ENCODE peak calls at places on chromosomes 3 and 15, in six cellular contexts. One of them, this sample, is unnamed. For H3K4me1, the result is how much of the 10 kb centered on the place peaks cover.

GRCh38 chr15:51623386-51623938 is 891 bp upstream of the DMXL2 start:
- DNase-seq in CD4-positive, CD25-positive, alpha-beta regulatory T cell: no peak
- DNase-seq in neural progenitor cell: no peak
- DNase-seq in mucosa of descending colon: no peak
- DNase-seq in lower lobe of right lung: no peak
- DNase-seq in IMR-90: no peak
- DNase-seq in this sample: no peak

GRCh38 chr3:141094851-141095545 is 43.9 kb downstream of the SPSB4 start:
- DNase-seq in lower lobe of right lung: no peak
- DNase-seq in CD4-positive, CD25-positive, alpha-beta regulatory T cell: no peak
- DNase-seq in IMR-90: peak
- DNase-seq in mucosa of descending colon: peak
- DNase-seq in neural progenitor cell: peak
- DNase-seq in this sample: peak

GRCh38 chr3:10933021-10933420 is 59.5 kb upstream of the SLC6A1 start:
- DNase-seq in lower lobe of right lung: peak
- DNase-seq in mucosa of descending colon: no peak
- DNase-seq in IMR-90: no peak
- DNase-seq in neural progenitor cell: no peak
- DNase-seq in CD4-positive, CD25-positive, alpha-beta regulatory T cell: no peak
- DNase-seq in this sample: no peak

GRCh38 chr3:27360113-27361078 is 8.8 kb downstream of the NEK10 start:
- DNase-seq in IMR-90: peak
- DNase-seq in mucosa of descending colon: no peak
- DNase-seq in neural progenitor cell: no peak
- DNase-seq in CD4-positive, CD25-positive, alpha-beta regulatory T cell: no peak
- DNase-seq in lower lobe of right lung: no peak
- DNase-seq in this sample: no peak

GRCh38 chr15:90232941-90233700 is 620 bp downstream of the CIB1 start:
- DNase-seq in IMR-90: peak
- DNase-seq in lower lobe of right lung: peak
- DNase-seq in mucosa of descending colon: peak
- DNase-seq in neural progenitor cell: peak
- DNase-seq in CD4-positive, CD25-positive, alpha-beta regulatory T cell: peak
- DNase-seq in this sample: peak

GRCh38 chr3:130773371-130773770 is 26.7 kb upstream of the PIK3R4 start:
- DNase-seq in neural progenitor cell: no peak
- DNase-seq in IMR-90: no peak
- DNase-seq in lower lobe of right lung: no peak
- DNase-seq in CD4-positive, CD25-positive, alpha-beta regulatory T cell: no peak
- DNase-seq in mucosa of descending colon: no peak
- DNase-seq in this sample: no peak

GRCh38 chr15:54082836-54083492 is 104.7 kb downstream of the UNC13C start:
- DNase-seq in CD4-positive, CD25-positive, alpha-beta regulatory T cell: no peak
- DNase-seq in neural progenitor cell: peak
- DNase-seq in lower lobe of right lung: no peak
- DNase-seq in IMR-90: peak
- DNase-seq in mucosa of descending colon: no peak
- DNase-seq in this sample: peak

GRCh38 chr3:99356681-99357080 is 281.7 kb upstream of the COL8A1 start:
- DNase-seq in mucosa of descending colon: no peak
- DNase-seq in IMR-90: no peak
- DNase-seq in lower lobe of right lung: no peak
- DNase-seq in neural progenitor cell: no peak
- DNase-seq in CD4-positive, CD25-positive, alpha-beta regulatory T cell: no peak
- DNase-seq in this sample: no peak

GRCh38 chr3:193812791-193813505 is 219.9 kb downstream of the OPA1 start:
- DNase-seq in mucosa of descending colon: no peak
- DNase-seq in lower lobe of right lung: no peak
- DNase-seq in IMR-90: no peak
- DNase-seq in CD4-positive, CD25-positive, alpha-beta regulatory T cell: no peak
- DNase-seq in neural progenitor cell: no peak
- DNase-seq in this sample: no peak

GRCh38 chr15:92619380-92620101 is 36.0 kb downstream of the FAM174B start:
- DNase-seq in CD4-positive, CD25-positive, alpha-beta regulatory T cell: no peak
- DNase-seq in neural progenitor cell: no peak
- DNase-seq in IMR-90: peak
- DNase-seq in lower lobe of right lung: no peak
- DNase-seq in mucosa of descending colon: no peak
- DNase-seq in this sample: peak

GRCh38 chr3:30686176-30686575 is 79.8 kb downstream of the TGFBR2 start:
- DNase-seq in IMR-90: no peak
- DNase-seq in lower lobe of right lung: no peak
- DNase-seq in mucosa of descending colon: no peak
- DNase-seq in neural progenitor cell: no peak
- DNase-seq in CD4-positive, CD25-positive, alpha-beta regulatory T cell: no peak
- DNase-seq in this sample: no peak

GRCh38 chr3:30686799-30687198 is 80.4 kb downstream of the TGFBR2 start:
- DNase-seq in CD4-positive, CD25-positive, alpha-beta regulatory T cell: no peak
- DNase-seq in IMR-90: no peak
- DNase-seq in mucosa of descending colon: no peak
- DNase-seq in neural progenitor cell: no peak
- DNase-seq in lower lobe of right lung: no peak
- DNase-seq in this sample: no peak

GRCh38 chr3:30688776-30689175 is 82.4 kb downstream of the TGFBR2 start:
- DNase-seq in mucosa of descending colon: peak
- DNase-seq in lower lobe of right lung: no peak
- DNase-seq in neural progenitor cell: no peak
- DNase-seq in IMR-90: peak
- DNase-seq in CD4-positive, CD25-positive, alpha-beta regulatory T cell: no peak
- DNase-seq in this sample: no peak

GRCh38 chr3:30689202-30689641 is 82.8 kb downstream of the TGFBR2 start:
- DNase-seq in mucosa of descending colon: peak
- DNase-seq in neural progenitor cell: no peak
- DNase-seq in IMR-90: peak
- DNase-seq in CD4-positive, CD25-positive, alpha-beta regulatory T cell: no peak
- DNase-seq in lower lobe of right lung: no peak
- DNase-seq in this sample: peak

GRCh38 chr3:30687930-30688570 is 81.6 kb downstream of the TGFBR2 start:
- DNase-seq in IMR-90: no peak
- DNase-seq in CD4-positive, CD25-positive, alpha-beta regulatory T cell: no peak
- DNase-seq in lower lobe of right lung: no peak
- DNase-seq in mucosa of descending colon: no peak
- DNase-seq in neural progenitor cell: no peak
- DNase-seq in this sample: no peak
- H3K4me1 ChIP-seq in IMR-90: under half
- H3K4me1 ChIP-seq in CD4-positive, CD25-positive, alpha-beta regulatory T cell: under half
- H3K4me1 ChIP-seq in lower lobe of right lung: half or more
- H3K4me1 ChIP-seq in mucosa of descending colon: under half
- H3K4me1 ChIP-seq in neural progenitor cell: under half
- H3K4me1 ChIP-seq in this sample: under half

GRCh38 chr3:18556001-18556408 is 130.9 kb upstream of the SATB1 start:
- DNase-seq in IMR-90: no peak
- DNase-seq in CD4-positive, CD25-positive, alpha-beta regulatory T cell: no peak
- DNase-seq in mucosa of descending colon: no peak
- DNase-seq in neural progenitor cell: no peak
- DNase-seq in lower lobe of right lung: no peak
- DNase-seq in this sample: no peak
- H3K4me1 ChIP-seq in IMR-90: under half
- H3K4me1 ChIP-seq in CD4-positive, CD25-positive, alpha-beta regulatory T cell: under half
- H3K4me1 ChIP-seq in mucosa of descending colon: under half
- H3K4me1 ChIP-seq in neural progenitor cell: under half
- H3K4me1 ChIP-seq in lower lobe of right lung: under half
- H3K4me1 ChIP-seq in this sample: under half

GRCh38 chr3:196218155-196218712 is 1.9 kb downstream of the SLC51A start:
- DNase-seq in mucosa of descending colon: no peak
- DNase-seq in CD4-positive, CD25-positive, alpha-beta regulatory T cell: no peak
- DNase-seq in lower lobe of right lung: no peak
- DNase-seq in neural progenitor cell: no peak
- DNase-seq in IMR-90: no peak
- DNase-seq in this sample: no peak

GRCh38 chr3:196216681-196217211 is 412 bp downstream of the SLC51A start:
- DNase-seq in neural progenitor cell: no peak
- DNase-seq in IMR-90: no peak
- DNase-seq in lower lobe of right lung: no peak
- DNase-seq in CD4-positive, CD25-positive, alpha-beta regulatory T cell: no peak
- DNase-seq in mucosa of descending colon: no peak
- DNase-seq in this sample: no peak

GRCh38 chr3:196219194-196219969 is 3.0 kb downstream of the SLC51A start:
- DNase-seq in IMR-90: peak
- DNase-seq in lower lobe of right lung: peak
- DNase-seq in neural progenitor cell: peak
- DNase-seq in CD4-positive, CD25-positive, alpha-beta regulatory T cell: peak
- DNase-seq in mucosa of descending colon: peak
- DNase-seq in this sample: no peak

GRCh38 chr3:196216081-196216564 is at the start of gene SLC51A:
- DNase-seq in CD4-positive, CD25-positive, alpha-beta regulatory T cell: no peak
- DNase-seq in neural progenitor cell: no peak
- DNase-seq in lower lobe of right lung: no peak
- DNase-seq in IMR-90: no peak
- DNase-seq in mucosa of descending colon: peak
- DNase-seq in this sample: no peak

DNA sequence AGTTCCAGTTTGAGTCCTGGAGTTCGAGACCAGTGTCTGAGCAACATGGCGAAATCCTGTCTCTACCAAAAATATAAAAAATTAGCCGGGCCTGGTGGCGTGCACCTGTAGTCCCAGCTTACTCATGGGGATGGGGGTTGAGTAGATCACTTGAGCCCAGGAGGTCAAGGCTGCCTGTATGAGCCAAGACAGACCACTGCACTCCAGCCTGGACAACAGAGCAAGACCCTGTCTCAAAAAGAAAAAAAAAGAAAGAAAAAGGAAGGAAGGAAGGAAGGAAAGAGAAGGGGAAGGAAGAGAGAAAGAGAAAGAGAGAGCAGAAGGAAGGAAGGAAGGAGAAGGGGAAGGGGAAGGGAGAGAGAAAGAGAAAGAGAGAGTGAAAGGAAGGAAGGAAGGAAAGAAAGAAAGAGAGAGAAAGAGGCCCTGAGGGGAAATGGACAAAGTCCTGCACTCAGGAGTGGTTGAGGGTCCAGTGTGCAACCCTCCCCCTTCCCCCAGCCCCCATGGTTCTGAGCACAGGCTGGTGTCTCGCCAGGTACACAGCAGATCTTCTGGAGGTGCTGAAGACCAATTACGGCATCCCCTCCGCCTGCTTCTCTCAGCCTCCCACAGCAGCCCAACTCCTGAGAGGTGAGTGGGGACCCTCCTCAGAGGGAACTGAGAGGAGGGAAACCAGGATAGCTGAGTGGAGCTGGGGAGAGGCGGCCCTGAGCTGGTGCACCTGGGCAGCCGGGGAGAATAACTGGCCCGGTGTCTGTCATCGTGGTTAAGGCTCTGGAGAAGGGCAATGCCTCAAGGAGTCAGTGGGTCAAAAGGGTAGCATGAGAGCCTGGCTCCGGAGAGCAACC is 1.2 kb downstream of the SLC51A start:
- DNase-seq in IMR-90: no peak
- DNase-seq in lower lobe of right lung: no peak
- DNase-seq in mucosa of descending colon: no peak
- DNase-seq in CD4-positive, CD25-positive, alpha-beta regulatory T cell: no peak
- DNase-seq in neural progenitor cell: no peak
- DNase-seq in this sample: no peak
- H3K4me1 ChIP-seq in IMR-90: under half
- H3K4me1 ChIP-seq in lower lobe of right lung: under half
- H3K4me1 ChIP-seq in mucosa of descending colon: under half
- H3K4me1 ChIP-seq in CD4-positive, CD25-positive, alpha-beta regulatory T cell: under half
- H3K4me1 ChIP-seq in neural progenitor cell: under half
- H3K4me1 ChIP-seq in this sample: under half

GRCh38 chr15:99143230-99143629 is 38.4 kb downstream of the SYNM start:
- DNase-seq in mucosa of descending colon: no peak
- DNase-seq in CD4-positive, CD25-positive, alpha-beta regulatory T cell: no peak
- DNase-seq in lower lobe of right lung: no peak
- DNase-seq in IMR-90: no peak
- DNase-seq in neural progenitor cell: no peak
- DNase-seq in this sample: no peak
- H3K4me1 ChIP-seq in mucosa of descending colon: under half
- H3K4me1 ChIP-seq in CD4-positive, CD25-positive, alpha-beta regulatory T cell: under half
- H3K4me1 ChIP-seq in lower lobe of right lung: under half
- H3K4me1 ChIP-seq in IMR-90: under half
- H3K4me1 ChIP-seq in neural progenitor cell: under half
- H3K4me1 ChIP-seq in this sample: under half

DNA sequence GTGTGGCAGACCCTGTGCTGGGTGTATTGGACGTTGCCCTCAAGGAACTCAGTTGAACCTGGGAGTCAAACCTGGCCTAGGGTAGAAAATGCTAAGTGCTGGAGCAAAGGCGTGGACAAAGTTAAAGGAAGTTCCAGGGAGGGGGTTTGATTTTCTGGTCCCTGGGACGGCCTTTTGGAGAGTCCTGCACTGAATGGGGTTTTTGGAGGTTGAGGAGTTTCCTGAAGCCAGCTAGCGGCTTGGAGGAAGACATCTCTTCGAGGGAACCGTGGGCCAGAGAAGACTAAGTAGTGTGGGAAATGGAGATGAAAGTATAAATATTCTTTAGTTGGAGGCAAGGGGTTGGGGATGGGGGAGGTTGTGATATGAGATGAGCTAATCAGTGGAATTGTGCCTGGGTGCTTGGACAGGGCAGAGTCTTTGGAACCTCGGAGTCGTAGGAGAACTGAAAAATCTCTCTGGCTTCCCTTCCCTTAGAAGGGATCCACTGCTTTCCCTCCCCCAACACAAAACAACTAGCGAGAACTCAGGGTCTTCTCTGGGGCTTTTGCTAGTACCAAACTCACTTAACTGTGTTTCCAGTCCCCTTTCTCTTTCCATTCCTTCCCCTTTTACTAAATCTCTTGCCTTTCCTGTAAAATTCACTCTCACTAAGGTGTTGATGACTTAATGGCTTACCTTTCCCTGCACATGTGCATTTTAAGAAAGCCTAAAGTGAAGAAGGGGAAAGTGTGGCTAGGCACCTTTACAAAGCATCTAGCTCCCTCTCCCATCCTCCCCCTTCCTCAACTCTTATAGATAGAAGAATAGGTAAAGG is 1.0 kb downstream of the LPP start:
- DNase-seq in neural progenitor cell: no peak
- DNase-seq in lower lobe of right lung: no peak
- DNase-seq in mucosa of descending colon: no peak
- DNase-seq in IMR-90: peak
- DNase-seq in CD4-positive, CD25-positive, alpha-beta regulatory T cell: no peak
- DNase-seq in this sample: no peak
- H3K4me1 ChIP-seq in neural progenitor cell: under half
- H3K4me1 ChIP-seq in lower lobe of right lung: half or more
- H3K4me1 ChIP-seq in mucosa of descending colon: under half
- H3K4me1 ChIP-seq in IMR-90: under half
- H3K4me1 ChIP-seq in CD4-positive, CD25-positive, alpha-beta regulatory T cell: half or more
- H3K4me1 ChIP-seq in this sample: half or more

This sample was measured in body of pancreas.